ENCODE peak calls at places on chromosomes 6 and 20, in four cellular contexts. T, L, P and B are unnamed samples.

GRCh38 chr20:47031821-47032220 is 137.2 kb downstream of the EYA2 start:
- DNase-seq in L (no peak), T (no peak), P (no peak), B (no peak)

GRCh38 chr20:37042986-37043972 is 52.5 kb downstream of the RBL1 start:
- DNase-seq in T (no peak), L (no peak), P (peak), B (no peak)

GRCh38 chr20:10863337-10864060 is 189.7 kb upstream of the JAG1 start:
- DNase-seq in P (no peak), T (peak), L (no peak), B (peak)

GRCh38 chr20:309306-309840 is 12.0 kb downstream of the ZCCHC3 start:
- DNase-seq in P (no peak), L (no peak), T (no peak), B (no peak)

GRCh38 chr20:41340327-41341055 is at the start of gene LPIN3:
- DNase-seq in T (peak), P (peak), L (peak), B (peak)

GRCh38 chr20:16801919-16802651 is 53.9 kb downstream of the OTOR start:
- DNase-seq in P (peak), L (peak), T (peak), B (no peak)

GRCh38 chr20:35791823-35792222 is 20.0 kb downstream of the PHF20 start:
- DNase-seq in L (no peak), P (no peak), T (no peak), B (no peak)

GRCh38 chr6:152378154-152378553 is 259.0 kb downstream of the SYNE1 start:
- DNase-seq in L (no peak), T (no peak), P (no peak), B (no peak)

GRCh38 chr6:63689421-63689820 is 53.8 kb downstream of the PHF3 start:
- DNase-seq in P (no peak), T (no peak), L (no peak), B (no peak)

GRCh38 chr6:165660881-165661415 is 2.1 kb downstream of the PDE10A start:
- DNase-seq in L (no peak), P (no peak), T (no peak), B (no peak)

GRCh38 chr6:137416376-137417109 is 77.7 kb downstream of the OLIG3 start:
- DNase-seq in T (no peak), P (no peak), L (no peak), B (no peak)

GRCh38 chr20:58552366-58552934 is 37.3 kb upstream of the APCDD1L start:
- DNase-seq in L (no peak), P (no peak), T (no peak), B (no peak)

GRCh38 chr6:17103715-17104114 is 1.9 kb downstream of the STMND1 start:
- DNase-seq in T (no peak), P (no peak), L (no peak), B (no peak)

GRCh38 chr20:53162251-53162835 is 190.2 kb downstream of the TSHZ2 start:
- DNase-seq in T (peak), L (peak), P (peak), B (peak)

GRCh38 chr20:3744806-3745685 is 12.6 kb downstream of the HSPA12B start:
- DNase-seq in P (peak), L (peak), T (peak), B (no peak)

GRCh38 chr20:58892932-58893224 is 40.4 kb downstream of the GNAS start:
- DNase-seq in L (no peak), P (no peak), T (no peak), B (no peak)

GRCh38 chr6:42387336-42387735 is 64.4 kb downstream of the TRERF1 start:
- DNase-seq in L (no peak), T (no peak), P (no peak), B (no peak)

GRCh38 chr6:153625089-153625488 is 414.0 kb upstream of the OPRM1 start:
- DNase-seq in P (no peak), L (no peak), T (no peak), B (no peak)

GRCh38 chr6:125357515-125358256 is 55.9 kb upstream of the HDDC2 start:
- DNase-seq in P (peak), T (no peak), L (no peak), B (no peak)

GRCh38 chr6:41157323-41157722 is 3.2 kb upstream of the TREML1 start:
- DNase-seq in T (no peak), P (no peak), L (no peak), B (no peak)

GRCh38 chr6:111799576-111800467 is 73.4 kb downstream of the FYN start:
- DNase-seq in L (no peak), P (no peak), T (no peak), B (no peak)

GRCh38 chr6:100230976-100231316 is 233.8 kb downstream of the SIM1 start:
- DNase-seq in L (no peak), P (no peak), T (no peak), B (no peak)

GRCh38 chr6:148677594-148678476 is 69.0 kb upstream of the UST start:
- DNase-seq in L (no peak), P (no peak), T (no peak), B (no peak)

DNA sequence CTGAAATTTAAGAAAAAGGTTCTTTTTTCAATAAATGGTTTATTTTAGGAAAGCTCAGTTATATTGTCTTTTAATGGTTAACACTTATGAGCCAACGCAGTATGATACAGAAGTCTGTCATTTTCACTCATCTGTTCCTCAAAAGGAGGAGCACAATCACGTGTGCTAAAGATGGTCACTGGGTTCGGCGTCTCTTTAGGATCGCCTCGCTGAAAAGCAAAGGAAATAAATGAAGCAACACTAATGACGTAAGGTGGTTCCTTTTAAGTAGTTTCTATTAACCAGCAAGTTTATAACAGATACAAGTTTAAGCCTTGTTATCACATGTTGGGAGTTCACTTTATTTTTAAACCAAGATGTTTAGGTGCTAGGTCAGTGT is 125.7 kb downstream of the MAP3K4 start:
- DNase-seq in P (no peak), T (no peak), L (no peak), B (no peak)
- TF ChIP-seq POLR2A in P (no peak), T (no peak), L (no peak), B (no peak)

GRCh38 chr20:64047046-64047389 is 2.4 kb downstream of the SOX18 start:
- DNase-seq in L (no peak), T (no peak), P (no peak), B (no peak)

GRCh38 chr20:64049887-64050260 is 435 bp upstream of the SOX18 start:
- DNase-seq in P (no peak), L (no peak), T (no peak), B (no peak)

GRCh38 chr20:64049060-64049886 is at the start of gene SOX18:
- DNase-seq in L (no peak), T (no peak), P (no peak), B (no peak)

GRCh38 chr20:64047968-64048401 is 1.5 kb downstream of the SOX18 start:
- DNase-seq in T (no peak), L (no peak), P (no peak), B (no peak)

DNA sequence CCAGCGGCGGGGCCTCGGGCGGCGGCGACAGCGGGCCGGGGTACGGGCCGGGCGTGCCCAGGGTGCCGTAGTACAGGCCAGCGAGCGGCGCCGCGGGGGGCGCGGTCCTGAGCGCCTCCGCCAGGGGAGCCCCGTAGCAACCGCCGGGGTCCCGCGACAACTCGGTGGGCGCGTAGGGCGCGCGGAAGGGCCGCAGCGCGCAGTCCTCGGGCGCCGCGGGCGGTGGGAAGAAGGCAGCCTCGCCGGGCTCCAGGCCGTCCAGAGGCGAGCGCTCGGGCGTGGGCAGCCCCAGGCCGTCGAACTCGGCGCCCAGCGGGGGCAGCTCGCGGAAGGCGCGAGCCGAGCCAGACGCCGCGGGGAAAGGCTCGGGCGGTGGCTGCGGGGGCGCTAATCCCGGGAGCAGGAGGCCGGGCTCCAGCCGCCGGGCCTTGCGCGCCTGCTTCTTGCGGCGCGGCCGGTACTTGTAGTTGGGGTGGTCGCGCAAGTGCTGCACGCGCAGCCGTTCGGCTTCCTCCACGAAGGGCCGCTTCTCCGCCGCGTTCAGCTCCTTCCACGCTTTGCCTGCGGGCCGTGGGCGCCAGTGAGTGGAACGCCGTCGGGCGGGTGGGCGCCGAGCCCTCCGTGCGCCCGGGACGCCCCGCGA is 916 bp downstream of the SOX18 start:
- DNase-seq in L (no peak), T (no peak), P (no peak), B (no peak)
- TF ChIP-seq POLR2A in L (no peak), T (no peak), P (no peak), B (no peak)

GRCh38 chr6:30556964-30557682 is at the start of gene PRR3:
- DNase-seq in L (peak), T (peak), P (peak), B (peak)
- TF ChIP-seq POLR2A in L (peak), T (no peak), P (peak), B (peak)

GRCh38 chr20:45345104-45345936 is 2.9 kb downstream of the SDC4 start:
- DNase-seq in T (no peak), P (peak), L (no peak), B (no peak)
- TF ChIP-seq POLR2A in T (no peak), P (peak), L (no peak), B (no peak)

GRCh38 chr6:33080127-33081089 is 4.6 kb downstream of the HLA-DPB1 start:
- DNase-seq in L (peak), T (peak), P (peak), B (no peak)
- TF ChIP-seq POLR2A in L (no peak), T (peak), P (peak), B (no peak)

GRCh38 chr6:130825772-130826441 is 1.3 kb upstream of the SMLR1 start:
- DNase-seq in T (no peak), P (no peak), L (no peak), B (no peak)

GRCh38 chr6:130827247-130828149 is at the start of gene SMLR1:
- DNase-seq in P (no peak), L (no peak), T (no peak), B (no peak)

GRCh38 chr6:130826442-130827246 is 562 bp upstream of the SMLR1 start:
- DNase-seq in L (no peak), T (no peak), P (no peak), B (no peak)

GRCh38 chr6:130831598-130831997 is 4.4 kb downstream of the SMLR1 start:
- DNase-seq in P (no peak), T (no peak), L (no peak), B (no peak)

DNA sequence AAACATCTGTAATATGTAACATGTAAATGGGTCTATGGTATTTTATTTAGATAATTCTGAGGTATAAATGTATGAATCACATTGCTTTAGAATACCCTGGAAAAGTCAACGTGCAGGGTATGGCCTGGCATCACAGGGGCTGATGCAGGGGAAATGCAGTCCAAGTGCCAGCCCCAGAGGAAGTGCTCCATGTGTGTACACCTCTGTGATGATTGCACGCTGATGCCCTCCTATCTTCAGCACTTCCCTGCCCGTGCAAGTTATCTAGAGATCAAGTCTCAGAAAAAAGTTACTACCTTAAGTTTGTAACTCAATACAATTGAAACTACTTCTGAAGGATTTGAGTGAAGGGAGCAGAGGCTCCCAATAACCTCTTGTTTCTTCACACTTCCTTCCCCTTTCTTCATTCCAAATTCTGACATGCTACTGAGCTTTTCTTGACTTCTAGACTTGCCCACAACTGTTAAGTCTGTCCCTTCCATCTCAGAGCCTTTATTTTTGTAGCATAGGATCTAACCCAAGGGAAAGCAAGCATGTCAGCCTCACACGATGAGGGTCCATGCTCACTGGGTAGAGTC is 2.2 kb downstream of the SMLR1 start:
- DNase-seq in L (no peak), T (no peak), P (no peak), B (no peak)
- TF ChIP-seq POLR2A in L (no peak), T (no peak), P (no peak), B (no peak)

DNA sequence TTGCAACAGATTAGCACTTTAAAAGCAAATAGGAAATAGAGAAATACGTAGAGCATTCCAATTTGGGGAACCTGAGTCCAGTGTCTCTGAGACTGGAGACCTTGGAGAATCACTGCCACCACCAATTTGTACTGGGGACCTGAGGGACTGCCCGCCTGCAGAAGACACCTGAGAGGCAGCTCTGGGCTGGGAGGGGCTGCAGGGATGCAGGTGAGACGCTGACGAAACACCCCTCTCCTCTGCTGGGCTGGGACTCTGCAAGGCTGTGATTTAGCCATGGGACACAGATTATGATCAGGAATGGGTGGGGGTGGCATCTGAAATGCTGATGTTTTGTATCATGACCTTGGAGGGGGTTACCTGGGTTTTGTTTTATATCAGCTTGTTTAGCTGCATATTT is 7.0 kb upstream of the APMAP start:
- DNase-seq in T (no peak), L (no peak), P (peak), B (no peak)
- TF ChIP-seq POLR2A in T (no peak), L (no peak), P (no peak), B (no peak)